ENCODE peak calls at places on chromosomes 2 and 18, in nine cellular contexts. U is thyroid gland, D is dorsolateral prefrontal cortex, B is neural progenitor cell, H is fibroblast of lung, J is MM.1S, P is body of pancreas, E is tibial artery, I is right lobe of liver. O is an unnamed sample. For H3K27me3, the result is how much of the 10 kb centered on the place peaks cover.

GRCh38 chr2:200272320-200272719 is 34.2 kb upstream of the SPATS2L start:
- DNase-seq in E (no peak), U (no peak), I (no peak), J (no peak), P (no peak), B (no peak), H (no peak), D (no peak), O (no peak)

GRCh38 chr2:57333221-57333620 is 713.4 kb upstream of the VRK2 start:
- DNase-seq in H (no peak), P (no peak), D (no peak), U (no peak), B (no peak), I (no peak), E (no peak), J (no peak), O (no peak)

GRCh38 chr2:207765960-207766582 is 3.6 kb downstream of the FZD5 start:
- DNase-seq in P (no peak), H (no peak), B (peak), D (no peak), E (no peak), J (no peak), U (no peak), I (no peak), O (no peak)

GRCh38 chr2:9092383-9093282 is 89.1 kb upstream of the MBOAT2 start:
- DNase-seq in D (no peak), J (no peak), H (no peak), I (no peak), U (no peak), E (no peak), B (no peak), P (no peak), O (no peak)

GRCh38 chr2:173584676-173585453 is 230.2 kb downstream of the CDCA7 start:
- DNase-seq in P (no peak), U (no peak), H (no peak), D (no peak), I (no peak), J (no peak), E (no peak), B (no peak), O (no peak)

GRCh38 chr2:214808961-214809750 is at the start of gene BARD1:
- DNase-seq in U (peak), H (peak), E (peak), J (peak), B (peak), P (peak), D (peak), I (peak), O (no peak)

GRCh38 chr18:58316943-58317342 is 272.9 kb downstream of the NEDD4L start:
- DNase-seq in P (no peak), I (no peak), H (no peak), D (no peak), U (no peak), B (no peak), J (no peak), E (no peak), O (no peak)

GRCh38 chr2:236305531-236305930 is 41.3 kb upstream of the ASB18 start:
- DNase-seq in E (no peak), I (no peak), D (no peak), J (no peak), B (no peak), U (no peak), H (no peak), P (no peak), O (no peak)

GRCh38 chr2:173866858-173867620 is 98.1 kb downstream of the SP3 start:
- DNase-seq in U (no peak), I (no peak), P (peak), J (no peak), E (no peak), D (no peak), H (no peak), B (peak), O (no peak)

GRCh38 chr2:241968417-241968816 is 98.9 kb downstream of the RTP5 start:
- DNase-seq in P (peak), H (no peak), U (no peak), I (peak), D (peak), B (no peak), E (peak), J (no peak), O (no peak)
- H3K4me3 ChIP-seq in P (no peak), H (no peak), U (no peak), I (no peak), D (no peak), B (no peak), E (no peak), J (no peak), O (no peak)

DNA sequence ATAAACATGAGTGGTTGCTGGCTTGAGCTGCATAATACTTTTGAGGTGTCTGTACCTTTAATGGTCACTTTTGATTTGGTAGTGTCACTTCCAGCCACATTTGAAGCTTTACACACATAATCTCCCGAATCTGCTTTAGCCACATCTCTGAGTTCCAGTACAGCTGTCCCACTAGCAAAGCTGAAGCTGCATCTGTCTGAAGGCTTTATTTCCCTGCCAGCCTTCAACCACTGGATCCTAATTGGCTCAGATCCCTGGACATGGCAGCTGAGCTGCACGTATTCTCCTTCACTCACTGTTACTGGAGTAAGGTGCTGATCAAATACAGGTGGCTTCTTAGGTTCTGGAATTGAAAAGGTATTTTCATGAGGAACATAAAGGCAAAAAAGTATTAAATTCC is 99.8 kb downstream of the TTN start:
- DNase-seq in D (no peak), U (no peak), E (no peak), H (no peak), P (no peak), B (no peak), J (no peak), I (no peak), O (no peak)
- H3K27me3 ChIP-seq in D (under half), U (under half), E (under half), H (under half), P (under half), B (under half), J (under half), I (under half), O (under half)

DNA sequence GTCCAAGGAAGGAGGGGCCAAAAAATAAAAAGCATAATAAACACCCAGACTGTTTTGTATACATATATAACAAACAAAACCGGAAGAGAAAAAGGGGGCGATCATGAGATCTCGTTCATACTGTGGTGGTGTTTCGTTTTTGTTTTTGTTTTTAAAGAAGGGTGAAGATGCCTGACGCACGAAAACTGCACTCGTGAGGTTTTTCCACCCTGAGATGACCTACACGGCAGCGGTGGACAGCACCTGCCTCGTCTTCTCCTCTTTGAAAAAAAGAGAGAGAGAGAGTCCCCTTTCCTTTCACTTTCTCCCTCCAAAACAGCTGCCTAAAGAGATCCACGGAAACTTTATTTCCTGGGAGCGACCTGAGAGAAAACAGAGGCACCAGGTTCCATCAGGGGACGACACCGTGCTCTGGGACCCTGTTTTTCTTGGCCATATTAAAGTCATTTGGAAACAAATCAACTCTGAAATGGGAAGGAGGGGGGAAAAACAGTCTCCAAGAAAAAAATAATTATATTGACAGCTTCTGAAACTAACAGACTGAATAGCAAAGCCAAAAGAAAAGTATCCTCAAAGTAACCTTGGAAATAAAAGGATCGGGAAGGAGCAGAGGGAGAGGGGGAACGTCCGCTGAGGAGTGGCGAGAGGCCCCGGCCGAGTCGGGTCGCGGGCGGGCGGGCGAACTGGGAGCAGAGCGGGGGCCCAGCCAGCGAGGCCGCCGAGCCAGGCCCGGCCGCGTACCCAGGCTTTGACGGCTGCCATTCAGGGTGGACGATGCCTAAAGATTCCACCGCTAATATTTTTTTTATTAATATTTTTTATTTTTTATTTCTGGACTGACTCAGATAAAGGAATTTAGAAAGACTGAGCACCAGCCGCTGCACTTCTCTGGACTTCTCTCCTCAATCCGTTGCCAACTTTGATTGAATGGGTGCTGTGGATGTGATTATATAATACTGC is 3.6 kb downstream of the POU3F3 start:
- DNase-seq in D (no peak), U (no peak), H (peak), E (no peak), P (no peak), I (no peak), J (no peak), B (peak), O (no peak)
- H3K4me3 ChIP-seq in D (peak), U (no peak), H (peak), E (no peak), P (no peak), I (no peak), J (no peak), B (no peak), O (no peak)

GRCh38 chr18:42977982-42978595 is 137.4 kb downstream of the RIT2 start:
- DNase-seq in P (no peak), D (no peak), U (no peak), J (no peak), E (no peak), H (no peak), B (peak), I (no peak), O (no peak)
- H3K27me3 ChIP-seq in P (under half), D (under half), U (under half), J (under half), E (under half), H (under half), B (under half), I (under half), O (under half)

GRCh38 chr18:7940976-7941375 is 373.9 kb downstream of the PTPRM start:
- DNase-seq in I (no peak), J (no peak), D (no peak), B (peak), P (no peak), H (no peak), U (no peak), E (no peak), O (no peak)

GRCh38 chr18:7945882-7946281 is 378.8 kb downstream of the PTPRM start:
- DNase-seq in D (no peak), H (peak), P (peak), U (no peak), B (no peak), J (no peak), E (no peak), I (no peak), O (no peak)

GRCh38 chr18:7950380-7951143 is 383.4 kb downstream of the PTPRM start:
- DNase-seq in J (no peak), P (no peak), H (peak), E (no peak), I (no peak), B (no peak), U (no peak), D (no peak), O (no peak)

GRCh38 chr18:7941533-7941932 is 374.4 kb downstream of the PTPRM start:
- DNase-seq in H (no peak), J (no peak), P (peak), B (no peak), E (no peak), U (peak), D (no peak), I (no peak), O (no peak)

GRCh38 chr18:7946724-7947377 is 379.7 kb downstream of the PTPRM start:
- DNase-seq in J (no peak), H (peak), U (peak), B (peak), D (no peak), E (no peak), P (peak), I (no peak), O (no peak)
- H3K4me3 ChIP-seq in J (no peak), H (peak), U (no peak), B (no peak), D (peak), E (no peak), P (no peak), I (no peak), O (peak)

GRCh38 chr2:65529419-65529818 is 97.0 kb upstream of the SPRED2 start:
- DNase-seq in J (no peak), H (no peak), U (no peak), D (no peak), P (no peak), I (no peak), E (no peak), B (no peak), O (no peak)
- H3K27me3 ChIP-seq in J (under half), H (under half), U (under half), D (under half), P (under half), I (under half), E (under half), B (under half), O (under half)

DNA sequence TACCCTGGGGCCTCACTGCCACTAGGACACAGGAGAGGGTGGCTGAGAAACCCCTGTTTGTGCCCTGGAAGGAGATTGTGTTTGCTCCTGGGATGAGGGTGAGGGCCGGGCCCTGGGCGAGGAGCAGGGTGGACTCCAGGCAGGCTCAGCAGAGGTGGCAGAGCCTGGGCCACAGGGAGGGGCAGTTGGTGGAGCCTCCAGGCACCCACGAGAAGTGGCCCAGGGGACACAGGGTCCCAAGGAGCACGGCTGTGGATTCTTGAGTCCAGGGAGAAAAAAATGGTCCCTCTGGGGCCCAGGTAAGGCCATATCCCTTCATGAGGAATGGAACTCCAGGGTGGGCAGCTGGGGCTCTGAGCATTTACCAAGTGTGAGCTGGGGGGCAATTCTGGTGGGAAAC is 8.3 kb downstream of the MAB21L4 start:
- DNase-seq in I (no peak), H (no peak), E (no peak), J (no peak), U (no peak), P (peak), B (no peak), D (no peak), O (no peak)
- H3K4me3 ChIP-seq in I (no peak), H (no peak), E (no peak), J (no peak), U (no peak), P (no peak), B (no peak), D (no peak), O (no peak)

DNA sequence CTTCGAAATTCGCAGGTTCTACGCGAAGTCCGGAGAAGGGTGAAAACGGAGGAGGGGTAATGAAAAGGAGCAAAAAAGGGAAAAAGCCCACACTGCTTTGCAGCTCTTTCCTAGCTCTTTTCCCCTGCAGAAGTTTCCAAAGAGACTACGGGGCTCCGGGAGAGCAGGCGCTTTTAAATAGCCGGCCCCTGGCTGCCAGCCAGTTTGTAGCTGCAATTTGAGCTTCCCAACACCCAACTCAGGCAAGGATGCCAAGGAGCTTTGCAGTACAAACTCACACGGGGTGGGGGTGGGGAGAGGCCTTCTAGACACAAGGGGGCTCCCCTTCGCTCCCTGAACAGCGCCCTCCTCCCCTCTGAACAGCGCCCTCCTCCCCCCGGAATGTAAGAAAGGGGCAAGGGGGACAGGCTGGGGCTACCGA is at the start of gene IGFBP5:
- DNase-seq in E (peak), B (peak), J (no peak), I (peak), H (peak), D (peak), P (peak), U (peak), O (no peak)
- H3K27me3 ChIP-seq in E (under half), B (under half), J (under half), I (under half), H (under half), D (under half), P (under half), U (under half), O (under half)